ENCODE peak calls at places on chromosome 20, in nine cellular contexts. S is adrenal gland; G is PC-3; P is psoas muscle; R is CD8-positive, alpha-beta memory T cell; T is upper lobe of right lung; I is cardiac muscle cell; B is neuronal stem cell; X is stomach. C is an unnamed sample.

GRCh38 chr20:45911486-45912343 is at the start of gene PLTP:
- DNase-seq in I (peak; percentile 85), R (peak; percentile 43), B (peak; percentile 78), S (peak; percentile 84), G (peak; percentile 38), X (peak; percentile 58), P (peak; percentile 75), T (peak; percentile 73), C (peak; percentile 63)

GRCh38 chr20:32282461-32282860 is 5.0 kb downstream of the KIF3B start:
- DNase-seq in B (no peak), P (no peak), I (no peak), G (no peak), S (peak; percentile 76), T (no peak), R (no peak), X (peak; percentile 54), C (no peak)

GRCh38 chr20:3804781-3805180 is 8.7 kb downstream of the CDC25B start:
- DNase-seq in R (no peak), B (no peak), G (no peak), T (no peak), S (no peak), I (no peak), X (no peak), P (no peak), C (no peak)

GRCh38 chr20:6976096-6976495 is 208.6 kb downstream of the BMP2 start:
- DNase-seq in S (no peak), G (peak; percentile 19), R (no peak), I (no peak), P (no peak), T (no peak), B (no peak), X (no peak), C (no peak)

GRCh38 chr20:32672982-32673727 is 586 bp downstream of the C20orf203 start:
- DNase-seq in G (no peak), R (peak; percentile 9), B (no peak), T (no peak), X (no peak), S (no peak), P (no peak), I (no peak), C (no peak)

GRCh38 chr20:57867181-57867803 is 157.5 kb upstream of the PMEPA1 start:
- DNase-seq in R (no peak), I (no peak), B (no peak), X (no peak), T (no peak), P (no peak), S (no peak), G (no peak), C (no peak)

GRCh38 chr20:39302312-39302711 is 340.2 kb downstream of the DHX35 start:
- DNase-seq in P (no peak), T (no peak), I (no peak), B (no peak), X (no peak), S (no peak), G (no peak), R (no peak), C (no peak)

GRCh38 chr20:24842591-24843442 is 106.3 kb upstream of the CST7 start:
- DNase-seq in S (no peak), I (no peak), X (no peak), T (no peak), R (no peak), G (no peak), P (no peak), B (no peak), C (no peak)

GRCh38 chr20:61361501-61361900 is 109.4 kb downstream of the CDH4 start:
- DNase-seq in B (no peak), G (no peak), R (no peak), X (no peak), I (no peak), P (no peak), T (no peak), S (no peak), C (no peak)

GRCh38 chr20:10504893-10505292 is 69.8 kb downstream of the SLX4IP start:
- DNase-seq in I (no peak), X (no peak), B (no peak), T (no peak), R (no peak), G (no peak), S (no peak), P (no peak), C (no peak)

GRCh38 chr20:19661717-19662637 is 96.1 kb upstream of the RIN2 start:
- DNase-seq in B (peak; percentile 65), R (peak; percentile 16), G (peak; percentile 91), T (no peak), I (peak; percentile 79), X (peak; percentile 71), S (peak; percentile 87), P (peak; percentile 29), C (peak; percentile 66)

DNA sequence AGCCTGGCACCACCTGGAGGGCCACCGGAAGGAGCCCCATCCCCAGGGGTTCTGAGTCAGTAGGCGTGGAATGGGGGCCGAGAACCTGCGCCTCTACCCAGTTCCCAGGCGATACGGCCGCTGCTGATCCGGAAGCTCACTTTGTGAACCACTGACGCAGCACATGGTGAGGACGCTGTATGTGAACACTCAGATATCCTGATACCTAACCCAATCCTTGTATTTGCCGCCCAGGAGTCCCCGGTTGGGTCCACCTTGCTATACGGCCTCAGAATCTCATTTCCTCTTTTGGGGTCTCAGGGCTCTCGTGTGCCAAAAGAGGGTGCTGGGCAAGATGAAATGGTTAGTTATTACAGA is 649 bp upstream of the RAB5IF start:
- DNase-seq in I (no peak), P (peak; percentile 33), T (peak; percentile 70), R (no peak), B (no peak), G (no peak), S (peak; percentile 76), X (peak; percentile 41), C (peak; percentile 49)
- H3K27ac ChIP-seq in I (peak overlapping the region; percentile 70), P (peak overlapping the region; percentile 92), T (peak overlapping the region; percentile 86), R (peak overlapping the region; percentile 87), B (no peak overlapping the region), G (no peak overlapping the region), S (peak overlapping the region; percentile 65), X (peak overlapping the region; percentile 83), C (peak overlapping the region; percentile 84)

DNA sequence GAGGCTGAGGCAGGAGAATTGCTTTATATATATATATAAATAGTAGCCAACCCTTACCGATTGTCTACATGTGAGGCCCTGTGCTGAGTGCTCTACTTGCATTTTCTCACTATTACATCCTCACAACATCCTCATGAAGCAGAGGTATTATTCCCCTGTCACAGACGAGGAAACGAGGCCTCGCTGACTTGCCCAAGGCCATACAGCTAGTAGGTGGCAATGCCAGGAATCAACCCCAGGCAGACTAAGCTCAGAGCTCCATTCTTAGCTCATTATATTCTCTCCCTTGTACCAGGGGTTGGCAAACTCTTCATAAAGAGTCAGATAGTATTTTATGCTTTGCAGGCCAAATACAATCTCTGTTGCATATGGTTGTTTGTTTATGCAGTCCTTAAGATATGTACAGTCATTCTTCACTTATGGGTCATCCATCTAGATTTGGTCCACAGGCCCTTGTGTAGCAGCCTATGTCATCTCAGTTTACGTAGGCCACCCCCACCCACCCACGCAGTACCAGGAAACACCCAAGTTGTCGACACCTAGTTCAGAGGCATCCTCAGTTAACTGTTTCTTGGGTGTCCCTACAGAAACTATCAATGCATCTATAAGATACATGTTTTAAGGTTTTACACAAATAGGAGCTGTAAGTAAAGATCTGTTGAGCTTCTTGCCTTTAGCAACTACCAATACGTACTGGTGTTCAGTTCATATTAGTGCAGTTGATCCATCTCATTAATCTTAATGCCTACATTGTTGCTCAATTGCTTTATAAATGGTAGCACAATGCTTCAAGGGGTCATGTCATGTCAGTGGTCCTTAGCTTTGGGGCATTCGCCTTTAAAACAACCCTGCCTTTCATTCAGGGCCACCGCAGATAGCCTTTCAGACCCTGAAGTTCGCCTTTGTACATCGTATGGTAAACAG is 3.0 kb downstream of the CASS4 start:
- DNase-seq in T (no peak), P (no peak), B (no peak), I (no peak), R (peak; percentile 33), X (no peak), G (no peak), S (peak; percentile 41), C (no peak)
- H3K4me3 ChIP-seq in T (peak overlapping the region; percentile 49), P (no peak overlapping the region), B (no peak overlapping the region), I (no peak overlapping the region), R (peak overlapping the region; percentile 8), X (no peak overlapping the region), G (no peak overlapping the region), S (no peak overlapping the region), C (no peak overlapping the region)

GRCh38 chr20:49278817-49279676 is 1.2 kb upstream of the ZNFX1 start:
- DNase-seq in P (no peak), G (no peak), T (no peak), B (no peak), R (no peak), I (no peak), S (peak; percentile 60), X (no peak), C (peak; percentile 24)
- H3K4me1 ChIP-seq in P (peaks cover 59% of the 10 kb centered on the region), G (peaks cover 54% of the 10 kb centered on the region), T (peaks cover 62% of the 10 kb centered on the region), B (no peaks in the 10 kb centered on the region), R (peaks cover 66% of the 10 kb centered on the region), I (peaks cover 21% of the 10 kb centered on the region), S (peaks cover 55% of the 10 kb centered on the region), X (peaks cover 51% of the 10 kb centered on the region), C (peaks cover 13% of the 10 kb centered on the region)

GRCh38 chr20:49676581-49677291 is 36.9 kb downstream of the B4GALT5 start:
- DNase-seq in R (peak; percentile 71), G (peak; percentile 94), P (no peak), X (peak; percentile 60), T (no peak), B (no peak), I (no peak), S (no peak), C (peak; percentile 60)
- H3K27ac ChIP-seq in R (peak overlapping the region; percentile 69), G (peak overlapping the region; percentile 91), P (peak overlapping the region; percentile 91), X (peak overlapping the region; percentile 94), T (peak overlapping the region; percentile 65), B (no peak overlapping the region), I (no peak overlapping the region), S (peak overlapping the region; percentile 3), C (peak overlapping the region; percentile 90)

GRCh38 chr20:17461941-17462340 is 69.2 kb downstream of the BFSP1 start:
- DNase-seq in R (no peak), X (no peak), G (no peak), S (no peak), P (no peak), B (no peak), T (no peak), I (no peak), C (no peak)

GRCh38 chr20:17457064-17457463 is 74.1 kb downstream of the BFSP1 start:
- DNase-seq in R (no peak), B (no peak), X (no peak), P (no peak), S (no peak), I (no peak), G (no peak), T (no peak), C (no peak)

GRCh38 chr20:17465236-17465635 is 65.9 kb downstream of the BFSP1 start:
- DNase-seq in B (no peak), T (no peak), X (no peak), P (no peak), G (no peak), I (no peak), R (no peak), S (no peak), C (no peak)

GRCh38 chr20:17456226-17456625 is 75.0 kb downstream of the BFSP1 start:
- DNase-seq in T (no peak), S (no peak), R (no peak), P (no peak), I (no peak), B (no peak), X (no peak), G (no peak), C (no peak)

DNA sequence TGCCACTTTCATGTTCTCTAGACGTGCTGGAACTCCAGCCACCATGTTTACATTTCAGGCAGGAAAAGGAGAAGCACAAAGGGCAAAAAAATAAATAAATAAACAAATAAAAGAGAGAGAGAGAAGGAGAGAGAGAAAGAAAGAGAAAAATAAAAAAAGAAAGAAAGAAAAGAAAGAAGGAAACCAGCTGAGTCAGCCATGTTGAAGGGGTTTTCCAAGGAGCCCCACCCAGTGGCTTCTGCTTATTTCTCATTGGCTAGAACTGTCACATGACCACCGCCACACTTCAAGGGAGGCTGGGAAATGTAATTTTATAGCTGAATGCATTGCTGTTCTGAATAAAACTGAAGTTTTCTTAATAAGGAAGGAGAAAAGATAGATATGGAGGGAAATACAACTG is 71.1 kb downstream of the BFSP1 start:
- DNase-seq in T (no peak), X (no peak), G (no peak), B (no peak), I (no peak), R (no peak), P (no peak), S (no peak), C (no peak)
- H3K4me3 ChIP-seq in T (no peak overlapping the region), X (no peak overlapping the region), G (no peak overlapping the region), B (no peak overlapping the region), I (no peak overlapping the region), R (no peak overlapping the region), P (no peak overlapping the region), S (no peak overlapping the region), C (no peak overlapping the region)